ENCODE peak calls at places on chromosomes 5 and 9, in four cellular contexts. F is HuH-7, I is aorta, Y is Right ventricle myocardium superior. V is an unnamed sample.

GRCh38 chr5:158487156-158487555 is 612.6 kb downstream of the EBF1 start:
- DNase-seq in F (no peak), I (no peak), Y (no peak), V (no peak)

GRCh38 chr9:120464857-120465421 is 115.0 kb downstream of the CDK5RAP2 start:
- DNase-seq in F (no peak), I (no peak), Y (no peak), V (no peak)

GRCh38 chr5:32810812-32811211 is 99.7 kb downstream of the NPR3 start:
- DNase-seq in F (no peak), I (no peak), Y (no peak), V (no peak)

GRCh38 chr5:172524573-172525021 is 70.3 kb upstream of the SH3PXD2B start:
- DNase-seq in F (no peak), I (no peak), Y (no peak), V (no peak)

GRCh38 chr5:55143624-55144023 is 16.3 kb upstream of the GPX8 start:
- DNase-seq in F (no peak), I (no peak), Y (no peak), V (no peak)

GRCh38 chr5:136018814-136019777 is 9.7 kb upstream of the TGFBI start:
- DNase-seq in F (no peak), I (no peak), Y (no peak), V (peak)

GRCh38 chr9:111356567-111357244 is 26.7 kb upstream of the OR2K2 start:
- DNase-seq in F (no peak), I (no peak), Y (no peak), V (peak)

GRCh38 chr9:81389569-81389993 is 299.8 kb downstream of the TLE1 start:
- DNase-seq in F (no peak), I (peak), Y (peak), V (peak)

GRCh38 chr5:10507575-10508024 is 56.3 kb upstream of the ANKRD33B start:
- DNase-seq in F (peak), I (no peak), Y (no peak), V (peak)

GRCh38 chr5:2039180-2039531 is 156.4 kb upstream of the IRX4 start:
- DNase-seq in F (no peak), I (no peak), Y (no peak), V (no peak)

GRCh38 chr5:10615693-10616092 is 51.8 kb downstream of the ANKRD33B start:
- DNase-seq in F (no peak), I (no peak), Y (no peak), V (no peak)

GRCh38 chr5:7927466-7928375 is 58.8 kb downstream of the MTRR start:
- DNase-seq in F (peak), I (no peak), Y (no peak), V (peak)

GRCh38 chr5:16709691-16710420 is 93.1 kb upstream of the RETREG1 start:
- DNase-seq in F (no peak), I (no peak), Y (no peak), V (no peak)